ENCODE peak calls at places on chromosome 14, in seven cellular contexts. One of them, this sample, is unnamed.

GRCh38 chr14:29906256-29906885 is 21.3 kb downstream of the PRKD1 start:
- DNase-seq in heart right ventricle: no peak
- DNase-seq in hypothalamus: no peak
- DNase-seq in GM23248: peak
- DNase-seq in SHP77: peak
- DNase-seq in choroid plexus epithelial cell: peak
- DNase-seq in caudate nucleus: no peak
- DNase-seq in this sample: no peak

GRCh38 chr14:35220920-35221319 is 71.3 kb upstream of the PSMA6 start:
- DNase-seq in heart right ventricle: no peak
- DNase-seq in SHP77: no peak
- DNase-seq in choroid plexus epithelial cell: no peak
- DNase-seq in hypothalamus: no peak
- DNase-seq in GM23248: no peak
- DNase-seq in caudate nucleus: no peak
- DNase-seq in this sample: no peak

GRCh38 chr14:58755026-58755929 is 117.5 kb downstream of the DACT1 start:
- DNase-seq in heart right ventricle: peak
- DNase-seq in SHP77: peak
- DNase-seq in GM23248: peak
- DNase-seq in choroid plexus epithelial cell: no peak
- DNase-seq in caudate nucleus: no peak
- DNase-seq in hypothalamus: no peak
- DNase-seq in this sample: no peak

GRCh38 chr14:75279153-75279738 is 618 bp downstream of the FOS start:
- DNase-seq in GM23248: peak
- DNase-seq in heart right ventricle: peak
- DNase-seq in choroid plexus epithelial cell: peak
- DNase-seq in hypothalamus: no peak
- DNase-seq in caudate nucleus: peak
- DNase-seq in SHP77: peak
- DNase-seq in this sample: peak

GRCh38 chr14:79016828-79017505 is 846.8 kb downstream of the NRXN3 start:
- DNase-seq in choroid plexus epithelial cell: peak
- DNase-seq in SHP77: no peak
- DNase-seq in heart right ventricle: no peak
- DNase-seq in caudate nucleus: no peak
- DNase-seq in hypothalamus: no peak
- DNase-seq in GM23248: peak
- DNase-seq in this sample: no peak

GRCh38 chr14:46580941-46581671 is 70.5 kb downstream of the RPL10L start:
- DNase-seq in SHP77: peak
- DNase-seq in hypothalamus: no peak
- DNase-seq in caudate nucleus: peak
- DNase-seq in choroid plexus epithelial cell: peak
- DNase-seq in GM23248: peak
- DNase-seq in heart right ventricle: no peak
- DNase-seq in this sample: no peak

GRCh38 chr14:36091096-36091495 is 85.4 kb downstream of the PTCSC3 start:
- DNase-seq in GM23248: peak
- DNase-seq in hypothalamus: no peak
- DNase-seq in choroid plexus epithelial cell: peak
- DNase-seq in heart right ventricle: no peak
- DNase-seq in caudate nucleus: no peak
- DNase-seq in SHP77: peak
- DNase-seq in this sample: no peak

GRCh38 chr14:96162265-96162664 is 42.4 kb upstream of the BDKRB2 start:
- DNase-seq in caudate nucleus: no peak
- DNase-seq in heart right ventricle: no peak
- DNase-seq in choroid plexus epithelial cell: peak
- DNase-seq in GM23248: peak
- DNase-seq in SHP77: no peak
- DNase-seq in hypothalamus: no peak
- DNase-seq in this sample: no peak

GRCh38 chr14:24149302-24149969 is 2.1 kb downstream of the RNF31 start:
- DNase-seq in hypothalamus: no peak
- DNase-seq in GM23248: no peak
- DNase-seq in SHP77: no peak
- DNase-seq in caudate nucleus: no peak
- DNase-seq in choroid plexus epithelial cell: no peak
- DNase-seq in heart right ventricle: no peak
- DNase-seq in this sample: no peak

GRCh38 chr14:105087963-105088811 is 23.0 kb upstream of the GPR132 start:
- DNase-seq in heart right ventricle: peak
- DNase-seq in SHP77: no peak
- DNase-seq in choroid plexus epithelial cell: peak
- DNase-seq in caudate nucleus: no peak
- DNase-seq in GM23248: peak
- DNase-seq in hypothalamus: no peak
- DNase-seq in this sample: no peak

GRCh38 chr14:73754911-73755360 is 40.8 kb upstream of the PNMA1 start:
- DNase-seq in SHP77: no peak
- DNase-seq in hypothalamus: no peak
- DNase-seq in GM23248: peak
- DNase-seq in choroid plexus epithelial cell: peak
- DNase-seq in caudate nucleus: peak
- DNase-seq in heart right ventricle: peak
- DNase-seq in this sample: no peak

GRCh38 chr14:33809456-33809855 is 141.4 kb downstream of the EGLN3 start:
- DNase-seq in hypothalamus: no peak
- DNase-seq in choroid plexus epithelial cell: no peak
- DNase-seq in SHP77: no peak
- DNase-seq in GM23248: no peak
- DNase-seq in caudate nucleus: no peak
- DNase-seq in heart right ventricle: no peak
- DNase-seq in this sample: no peak

GRCh38 chr14:78340250-78340649 is 170.1 kb downstream of the NRXN3 start:
- DNase-seq in caudate nucleus: no peak
- DNase-seq in heart right ventricle: no peak
- DNase-seq in GM23248: no peak
- DNase-seq in hypothalamus: no peak
- DNase-seq in choroid plexus epithelial cell: no peak
- DNase-seq in SHP77: no peak
- DNase-seq in this sample: no peak

GRCh38 chr14:65813760-65814387 is 401.3 kb downstream of the FUT8 start:
- DNase-seq in caudate nucleus: no peak
- DNase-seq in SHP77: no peak
- DNase-seq in hypothalamus: no peak
- DNase-seq in heart right ventricle: no peak
- DNase-seq in GM23248: no peak
- DNase-seq in choroid plexus epithelial cell: no peak
- DNase-seq in this sample: no peak

GRCh38 chr14:60183724-60184596 is 18.8 kb upstream of the DHRS7 start:
- DNase-seq in caudate nucleus: no peak
- DNase-seq in hypothalamus: no peak
- DNase-seq in choroid plexus epithelial cell: peak
- DNase-seq in SHP77: peak
- DNase-seq in GM23248: peak
- DNase-seq in heart right ventricle: peak
- DNase-seq in this sample: peak

GRCh38 chr14:40252817-40253447 is 820.7 kb upstream of the FBXO33 start:
- DNase-seq in caudate nucleus: no peak
- DNase-seq in SHP77: peak
- DNase-seq in GM23248: no peak
- DNase-seq in heart right ventricle: no peak
- DNase-seq in choroid plexus epithelial cell: no peak
- DNase-seq in hypothalamus: no peak
- DNase-seq in this sample: no peak

GRCh38 chr14:64826845-64827244 is 52.9 kb downstream of the SPTB start:
- DNase-seq in caudate nucleus: no peak
- DNase-seq in heart right ventricle: no peak
- DNase-seq in SHP77: peak
- DNase-seq in GM23248: peak
- DNase-seq in hypothalamus: no peak
- DNase-seq in choroid plexus epithelial cell: peak
- DNase-seq in this sample: no peak

This sample was measured in effector memory CD8-positive, alpha-beta T cell.